ENCODE peak calls at places on chromosomes 16 and 17, in ten cellular contexts. W is A549, B is HCT116, C is gastrocnemius medialis, O is right lobe of liver, E is K562, G is upper lobe of left lung, D is body of pancreas, K is heart left ventricle, P is GM12878. H is an unnamed sample.

GRCh38 chr17:10612957-10613744 is 44.0 kb downstream of the MYH3 start:
- ATAC-seq in W (no peak), B (no peak), C (no peak), O (no peak), E (no peak), G (no peak), D (no peak), K (no peak), P (no peak), H (no peak)

GRCh38 chr17:39212841-39213480 is 12.8 kb downstream of the STAC2 start:
- ATAC-seq in W (no peak), B (no peak), C (no peak), O (no peak), E (no peak), G (peak; percentile 80), D (peak; percentile 22), K (peak; percentile 26), P (no peak), H (no peak)

GRCh38 chr17:61314368-61315078 is 85.1 kb upstream of the TBX2 start:
- ATAC-seq in W (no peak), B (peak; percentile 24), C (peak; percentile 90), O (no peak), E (no peak), G (peak; percentile 78), D (peak; percentile 24), K (peak; percentile 95), P (no peak), H (peak; percentile 84)

GRCh38 chr16:3625331-3625730 is 13.9 kb upstream of the SLX4 start:
- ATAC-seq in W (no peak), B (no peak), C (no peak), O (no peak), E (no peak), G (no peak), D (no peak), K (no peak), P (no peak), H (no peak)

GRCh38 chr16:89764711-89765201 is 43.4 kb downstream of the ZNF276 start:
- ATAC-seq in W (no peak), B (no peak), C (no peak), O (peak; percentile 92), E (no peak), G (peak; percentile 82), D (no peak), K (peak; percentile 39), P (peak; percentile 95), H (peak; percentile 56)

GRCh38 chr17:34254651-34255380 is at the start of gene CCL2:
- ATAC-seq in W (peak; percentile 72), B (no peak), C (peak; percentile 27), O (peak; percentile 55), E (peak; percentile 75), G (peak; percentile 54), D (peak; percentile 33), K (peak; percentile 56), P (no peak), H (peak; percentile 40)

GRCh38 chr16:11546522-11547485 is 39.9 kb downstream of the LITAF start:
- ATAC-seq in W (no peak), B (no peak), C (peak; percentile 83), O (no peak), E (no peak), G (no peak), D (no peak), K (no peak), P (no peak), H (peak; percentile 65)

GRCh38 chr17:59372138-59372751 is 40.8 kb downstream of the YPEL2 start:
- ATAC-seq in W (no peak), B (no peak), C (peak; percentile 64), O (peak; percentile 63), E (no peak), G (peak; percentile 82), D (peak; percentile 45), K (peak; percentile 83), P (peak; percentile 88), H (peak; percentile 68)

GRCh38 chr17:76502326-76503211 is 1.3 kb upstream of the RHBDF2 start:
- ATAC-seq in W (no peak), B (no peak), C (no peak), O (no peak), E (no peak), G (no peak), D (no peak), K (no peak), P (no peak), H (no peak)

GRCh38 chr17:76511562-76512365 is 10.5 kb upstream of the RHBDF2 start:
- ATAC-seq in W (no peak), B (no peak), C (no peak), O (peak; percentile 18), E (no peak), G (no peak), D (no peak), K (no peak), P (no peak), H (no peak)

GRCh38 chr17:76501827-76502307 is 644 bp upstream of the RHBDF2 start:
- ATAC-seq in W (no peak), B (no peak), C (no peak), O (no peak), E (no peak), G (no peak), D (peak; percentile 22), K (no peak), P (no peak), H (no peak)

GRCh38 chr17:76504117-76504516 is 2.9 kb upstream of the RHBDF2 start:
- ATAC-seq in W (no peak), B (no peak), C (no peak), O (no peak), E (peak; percentile 56), G (no peak), D (no peak), K (no peak), P (no peak), H (no peak)

GRCh38 chr17:76506408-76507328 is 5.4 kb upstream of the RHBDF2 start:
- ATAC-seq in W (peak; percentile 80), B (peak; percentile 84), C (peak; percentile 77), O (peak; percentile 86), E (peak; percentile 87), G (peak; percentile 84), D (peak; percentile 58), K (peak; percentile 74), P (peak; percentile 92), H (peak; percentile 61)
- TF ChIP-seq POLR2A in W (no peak), B (no peak), C (no peak), O (no peak), E (no peak), G (no peak), D (no peak), K (no peak), P (no peak), H (no peak)

GRCh38 chr16:88691924-88692560 is 5.7 kb upstream of the SNAI3 start:
- ATAC-seq in W (no peak), B (no peak), C (no peak), O (no peak), E (no peak), G (peak; percentile 36), D (no peak), K (no peak), P (peak; percentile 60), H (no peak)

GRCh38 chr16:88691129-88691813 is 5.0 kb upstream of the SNAI3 start:
- ATAC-seq in W (no peak), B (no peak), C (no peak), O (no peak), E (no peak), G (no peak), D (no peak), K (no peak), P (no peak), H (no peak)

GRCh38 chr16:88694221-88695087 is 8.1 kb upstream of the SNAI3 start:
- ATAC-seq in W (no peak), B (no peak), C (no peak), O (no peak), E (no peak), G (no peak), D (no peak), K (no peak), P (no peak), H (no peak)

GRCh38 chr16:88693420-88694177 is 7.3 kb upstream of the SNAI3 start:
- ATAC-seq in W (no peak), B (no peak), C (no peak), O (no peak), E (no peak), G (no peak), D (no peak), K (no peak), P (no peak), H (no peak)

GRCh38 chr16:88692861-88693260 is 6.6 kb upstream of the SNAI3 start:
- ATAC-seq in W (no peak), B (no peak), C (no peak), O (no peak), E (no peak), G (no peak), D (no peak), K (no peak), P (no peak), H (no peak)
- H3K4me3 ChIP-seq in W (no peak overlapping the region), B (no peak overlapping the region), C (no peak overlapping the region), O (no peak overlapping the region), E (no peak overlapping the region), G (no peak overlapping the region), D (no peak overlapping the region), K (no peak overlapping the region), P (no peak overlapping the region), H (no peak overlapping the region)

DNA sequence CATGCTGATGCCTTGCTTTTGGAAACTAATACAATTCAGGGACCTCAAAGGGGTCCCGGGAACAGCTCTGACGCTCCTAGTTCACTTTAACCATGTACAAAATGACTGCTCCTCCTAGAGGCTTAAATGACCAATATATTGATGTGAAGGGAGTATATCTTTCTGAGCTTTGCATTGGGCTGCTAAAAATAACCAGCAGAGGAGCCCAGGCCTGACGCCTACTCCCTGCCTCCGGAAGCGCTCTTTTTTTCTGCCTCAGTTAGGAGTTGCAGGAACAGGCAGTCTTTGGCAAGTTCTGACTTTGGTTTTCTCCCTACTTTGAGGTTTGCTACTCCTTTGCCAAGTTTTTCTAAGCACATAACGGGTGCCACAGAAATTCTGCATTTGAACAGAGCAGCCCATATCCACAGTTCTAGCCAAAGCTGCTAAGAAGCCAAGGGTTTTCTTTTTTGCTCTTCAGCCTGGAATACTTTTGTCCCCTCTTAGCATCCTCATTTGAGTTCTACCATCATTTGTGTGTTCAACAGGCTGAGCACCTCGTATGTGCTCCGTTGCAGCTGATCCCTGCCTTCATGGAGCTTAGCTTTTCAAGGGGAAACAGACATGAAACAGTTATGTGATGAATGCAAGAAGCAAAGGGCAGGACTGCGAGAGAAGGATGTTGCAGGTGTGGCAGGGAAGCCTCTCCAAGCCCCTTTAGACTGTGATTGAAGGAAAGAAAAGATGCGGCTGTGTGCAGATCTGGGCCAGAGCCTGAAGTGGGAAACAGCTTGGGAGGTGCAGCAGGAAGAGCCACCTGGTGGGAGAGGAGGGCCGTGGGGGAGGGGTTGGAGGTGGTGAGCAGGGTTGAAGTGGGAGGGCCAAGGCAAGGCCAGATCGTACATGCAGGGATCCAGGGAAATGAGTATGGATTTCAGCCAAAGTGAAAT is 2.8 kb upstream of the NAGPA start:
- ATAC-seq in W (no peak), B (no peak), C (no peak), O (no peak), E (peak; percentile 22), G (no peak), D (no peak), K (no peak), P (no peak), H (no peak)
- TF ChIP-seq POLR2A in W (no peak), B (no peak), C (no peak), O (no peak), E (no peak), G (no peak), D (no peak), K (no peak), P (no peak), H (no peak)

GRCh38 chr17:19388791-19389190 is 1.8 kb upstream of the MFAP4 start:
- ATAC-seq in W (no peak), B (no peak), C (no peak), O (peak; percentile 45), E (no peak), G (no peak), D (no peak), K (no peak), P (no peak), H (no peak)

GRCh38 chr17:19386276-19386863 is 620 bp downstream of the MFAP4 start:
- ATAC-seq in W (peak; percentile 72), B (peak; percentile 31), C (peak; percentile 74), O (peak; percentile 64), E (peak; percentile 22), G (peak; percentile 41), D (peak; percentile 33), K (peak; percentile 43), P (no peak), H (peak; percentile 68)

GRCh38 chr17:19389386-19389785 is 2.4 kb upstream of the MFAP4 start:
- ATAC-seq in W (no peak), B (no peak), C (no peak), O (no peak), E (no peak), G (no peak), D (no peak), K (no peak), P (no peak), H (no peak)

GRCh38 chr17:19387921-19388521 is 1.0 kb upstream of the MFAP4 start:
- ATAC-seq in W (no peak), B (no peak), C (peak; percentile 32), O (no peak), E (no peak), G (no peak), D (peak; percentile 32), K (peak; percentile 16), P (no peak), H (peak; percentile 37)

GRCh38 chr17:19386974-19387920 is at the start of gene MFAP4:
- ATAC-seq in W (no peak), B (no peak), C (no peak), O (peak; percentile 20), E (peak; percentile 50), G (peak; percentile 50), D (peak; percentile 41), K (peak; percentile 69), P (no peak), H (peak; percentile 63)
- H3K4me3 ChIP-seq in W (no peak within 1 kb of the TSS), B (no peak within 1 kb of the TSS), C (peak within 1 kb of the TSS; percentile 11), O (no peak within 1 kb of the TSS), E (no peak within 1 kb of the TSS), G (peak within 1 kb of the TSS; percentile 19), D (no peak within 1 kb of the TSS), K (peak within 1 kb of the TSS; percentile 20), P (no peak within 1 kb of the TSS), H (peak within 1 kb of the TSS; percentile 2)

H was measured in gastroesophageal sphincter.